ENCODE peak calls at places on chromosomes 7 and 10, in six cellular contexts. M is lung; T is amniotic stem cell; R is activated CD4-positive, alpha-beta T cell treated with anti-CD3 and anti-CD28 coated beads for 48 hours; C is mucosa of descending colon; N is stimulated activated CD4-positive, alpha-beta T cell treated with anti-CD3 and anti-CD28 coated beads, Interleukin-12 subunit alpha, Interleukin-12 subunit beta, amount 100 ng/mL, for 48 hours. Z is an unnamed sample.

GRCh38 chr10:70323697-70324340 is 40.0 kb upstream of the NPFFR1 start:
- DNase-seq in M (no peak), T (no peak), R (no peak), C (no peak), N (no peak), Z (no peak)

GRCh38 chr10:79142522-79143309 is 74.0 kb downstream of the ZMIZ1 start:
- DNase-seq in M (no peak), T (no peak), R (no peak), C (no peak), N (no peak), Z (no peak)

GRCh38 chr7:44235582-44236332 is 35.0 kb downstream of the YKT6 start:
- DNase-seq in M (no peak), T (no peak), R (no peak), C (no peak), N (no peak), Z (no peak)

GRCh38 chr10:101244321-101245050 is 15.2 kb upstream of the LBX1 start:
- DNase-seq in M (no peak), T (no peak), R (no peak), C (no peak), N (no peak), Z (no peak)

GRCh38 chr7:101121996-101122932 is 4.6 kb upstream of the SERPINE1 start:
- DNase-seq in M (peak), T (peak), R (no peak), C (peak), N (no peak), Z (peak)

GRCh38 chr7:74044366-74045350 is 16.7 kb downstream of the ELN start:
- DNase-seq in M (no peak), T (no peak), R (no peak), C (no peak), N (no peak), Z (peak)

GRCh38 chr10:57952741-57953140 is 315.0 kb downstream of the IPMK start:
- DNase-seq in M (no peak), T (no peak), R (no peak), C (no peak), N (no peak), Z (no peak)

GRCh38 chr10:122494833-122495232 is 33.5 kb downstream of the HTRA1 start:
- DNase-seq in M (no peak), T (peak), R (no peak), C (peak), N (no peak), Z (peak)

Z was measured in SJSA1.